ENCODE peak calls at places on chromosomes 7 and 10, in five cellular contexts. I is OCI-LY7, B is gastrocnemius medialis, G is transverse colon, R is endothelial cell of umbilical vein. X is an unnamed sample.

GRCh38 chr7:16202298-16202697 is 219.0 kb downstream of the CRPPA start:
- DNase-seq in R (peak), B (no peak), G (no peak), I (no peak), X (no peak)

GRCh38 chr10:61271127-61271780 is 181.9 kb downstream of the TMEM26 start:
- DNase-seq in R (peak), B (no peak), G (no peak), I (no peak), X (peak)

GRCh38 chr7:127819975-127820778 is 168.2 kb downstream of the SND1 start:
- DNase-seq in B (no peak), G (no peak), I (no peak), R (no peak), X (no peak)

GRCh38 chr7:112161253-112162160 is 44.7 kb downstream of the DOCK4 start:
- DNase-seq in R (no peak), B (no peak), G (no peak), I (no peak), X (no peak)

GRCh38 chr10:48744587-48744986 is 59.9 kb downstream of the WDFY4 start:
- DNase-seq in B (no peak), R (no peak), I (no peak), G (no peak), X (no peak)

GRCh38 chr10:35079763-35080162 is 10.4 kb downstream of the CUL2 start:
- DNase-seq in G (no peak), R (no peak), B (no peak), I (no peak), X (peak)

GRCh38 chr7:44292876-44293560 is 32.4 kb downstream of the CAMK2B start:
- DNase-seq in B (no peak), I (no peak), R (no peak), G (peak), X (no peak)

GRCh38 chr10:105963450-105963849 is 1201.1 kb downstream of the SORCS1 start:
- DNase-seq in G (no peak), R (no peak), B (no peak), I (no peak), X (no peak)

GRCh38 chr7:674454-675410 is 51.8 kb upstream of the DNAAF5 start:
- DNase-seq in G (peak), R (no peak), B (no peak), I (no peak), X (no peak)

GRCh38 chr7:77433901-77434300 is 17.8 kb upstream of the GSAP start:
- DNase-seq in R (no peak), B (no peak), G (no peak), I (no peak), X (no peak)

GRCh38 chr7:80439894-80440811 is 71.7 kb downstream of the GNAT3 start:
- DNase-seq in R (peak), G (no peak), I (no peak), B (no peak), X (peak)

GRCh38 chr10:113712755-113713154 is 33.0 kb downstream of the CASP7 start:
- DNase-seq in I (no peak), B (no peak), G (peak), R (no peak), X (no peak)

GRCh38 chr10:124242791-124243190 is 149.4 kb upstream of the CHST15 start:
- DNase-seq in G (peak), B (peak), I (no peak), R (no peak), X (no peak)

GRCh38 chr10:123993534-123994416 is 99.6 kb downstream of the CHST15 start:
- DNase-seq in B (no peak), R (no peak), I (no peak), G (no peak), X (no peak)

GRCh38 chr10:123536176-123536845 is 129.8 kb upstream of the GPR26 start:
- DNase-seq in R (no peak), I (no peak), B (no peak), G (no peak), X (no peak)

GRCh38 chr10:89535185-89536012 is at the start of gene SLC16A12:
- DNase-seq in G (no peak), I (no peak), B (no peak), R (no peak), X (peak)

GRCh38 chr7:28865494-28866257 is 92.5 kb downstream of the TRIL start:
- DNase-seq in I (no peak), G (no peak), R (no peak), B (no peak), X (no peak)

GRCh38 chr7:155198206-155198892 is 99.3 kb upstream of the INSIG1 start:
- DNase-seq in R (no peak), G (no peak), I (no peak), B (no peak), X (no peak)

GRCh38 chr10:89019589-89020327 is 29.2 kb downstream of the FAS start:
- DNase-seq in B (no peak), G (no peak), I (no peak), R (no peak), X (no peak)

GRCh38 chr7:20647908-20648776 is 32.7 kb downstream of the ABCB5 start:
- DNase-seq in G (no peak), I (peak), B (no peak), R (peak), X (peak)

GRCh38 chr7:130867581-130868136 is 133.7 kb upstream of the KLF14 start:
- DNase-seq in R (no peak), B (peak), I (no peak), G (no peak), X (no peak)

GRCh38 chr10:124646483-124647352 is 97.5 kb downstream of the FAM53B start:
- DNase-seq in I (no peak), G (peak), B (peak), R (peak), X (peak)

GRCh38 chr7:22759721-22760120 is 32.7 kb downstream of the IL6 start:
- DNase-seq in B (no peak), G (no peak), I (no peak), R (no peak), X (no peak)

GRCh38 chr7:22762866-22763265 is 35.9 kb downstream of the IL6 start:
- DNase-seq in R (no peak), G (no peak), B (no peak), I (no peak), X (no peak)

GRCh38 chr7:22758576-22758975 is 31.6 kb downstream of the IL6 start:
- DNase-seq in B (no peak), I (no peak), R (no peak), G (no peak), X (no peak)
- H3K27ac ChIP-seq in B (no peak), I (no peak), R (no peak), G (no peak), X (no peak)

GRCh38 chr7:73624669-73625001 is 313 bp upstream of the MLXIPL start:
- DNase-seq in G (no peak), R (no peak), I (no peak), B (no peak), X (no peak)
- TF ChIP-seq CTCF in G (peak), R (no peak), I (no peak), B (no peak), X (no peak)

GRCh38 chr10:70849582-70850016 is 33.9 kb downstream of the SGPL1 start:
- DNase-seq in R (peak), G (no peak), I (no peak), B (no peak), X (no peak)

GRCh38 chr10:70850097-70850496 is 34.3 kb downstream of the SGPL1 start:
- DNase-seq in R (no peak), G (no peak), I (no peak), B (no peak), X (no peak)

GRCh38 chr10:70856454-70856853 is 31.9 kb downstream of the PCBD1 start:
- DNase-seq in G (peak), I (no peak), R (no peak), B (no peak), X (no peak)

GRCh38 chr10:70851597-70852475 is 36.1 kb downstream of the SGPL1 start:
- DNase-seq in I (no peak), G (no peak), R (no peak), B (no peak), X (no peak)

GRCh38 chr10:70853031-70853430 is 35.3 kb downstream of the PCBD1 start:
- DNase-seq in I (no peak), B (no peak), G (no peak), R (no peak), X (no peak)
- H3K27ac ChIP-seq in I (no peak), B (no peak), G (no peak), R (no peak), X (no peak)

GRCh38 chr7:2605608-2606538 is 25.9 kb upstream of the TTYH3 start:
- DNase-seq in I (no peak), B (no peak), R (no peak), G (no peak), X (no peak)
- TF ChIP-seq CTCF in I (no peak), B (no peak), R (no peak), G (no peak), X (no peak)

DNA sequence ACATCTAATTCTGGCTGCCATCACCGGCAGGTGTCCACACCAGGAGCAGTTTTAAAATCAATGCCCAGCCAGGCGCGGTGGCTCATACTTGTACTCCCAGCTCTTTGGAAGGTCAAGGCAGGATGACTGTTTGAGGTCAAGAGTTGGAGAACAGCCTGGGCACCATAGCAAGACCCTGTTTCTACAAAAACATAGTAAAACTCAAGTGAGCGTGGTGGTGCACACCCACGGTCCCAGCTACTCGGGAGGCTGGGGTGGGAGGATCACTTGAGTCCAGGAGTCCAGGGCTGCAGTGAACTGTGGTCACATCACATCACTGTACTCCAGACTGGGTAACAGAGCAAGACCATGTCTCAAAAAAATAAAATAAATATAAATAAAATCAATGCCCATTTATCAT is 193.1 kb downstream of the FAM107B start:
- DNase-seq in R (no peak), G (no peak), I (no peak), B (no peak), X (no peak)
- H3K27ac ChIP-seq in R (peak), G (no peak), I (no peak), B (no peak), X (no peak)

DNA sequence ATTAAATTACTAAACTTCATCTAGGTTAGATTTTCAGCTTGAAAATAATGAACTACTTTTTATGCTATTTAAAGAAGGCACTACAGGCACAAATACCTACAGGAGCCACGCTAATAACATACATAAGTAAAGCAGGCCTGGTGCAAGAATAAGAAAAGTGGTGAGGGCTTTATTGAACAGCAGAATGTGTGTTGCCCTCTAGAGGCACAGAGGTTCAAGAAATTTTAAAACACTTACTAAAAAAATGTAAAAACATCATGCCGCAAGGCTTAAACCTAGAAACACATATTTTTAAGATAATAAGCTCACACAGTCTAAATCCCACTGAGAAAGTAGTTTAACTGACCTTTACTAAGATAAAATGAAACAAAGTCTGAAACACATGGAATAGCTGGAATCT is 20.3 kb downstream of the CACUL1 start:
- DNase-seq in R (no peak), G (no peak), I (no peak), B (no peak), X (no peak)
- TF ChIP-seq CTCF in R (no peak), G (no peak), I (peak), B (no peak), X (no peak)

GRCh38 chr7:100372694-100373093 is 593 bp upstream of the PILRA start:
- DNase-seq in I (no peak), R (no peak), G (no peak), B (no peak), X (no peak)
- H3K27ac ChIP-seq in I (peak), R (no peak), G (peak), B (no peak), X (peak)